ENCODE peak calls at places on chromosome 17, in four cellular contexts. A is H1, E is K562, H is GM12878. O is an unnamed sample.

GRCh38 chr17:79568661-79569060 is 42.2 kb downstream of the RBFOX3 start:
- DNase-seq in H (no peak), E (no peak), A (no peak), O (no peak)

GRCh38 chr17:79948918-79949645 is 86.6 kb downstream of the TBC1D16 start:
- DNase-seq in E (no peak), A (peak; percentile 63), H (no peak), O (peak; percentile 18)

GRCh38 chr17:21295036-21295952 is 10.8 kb downstream of the MAP2K3 start:
- DNase-seq in A (no peak), H (no peak), E (no peak), O (no peak)

GRCh38 chr17:34613064-34614019 is 34.0 kb downstream of the TMEM132E start:
- DNase-seq in A (peak; percentile 54), H (no peak), E (peak; percentile 46), O (no peak)

GRCh38 chr17:80123791-80124190 is 22.4 kb downstream of the GAA start:
- DNase-seq in H (no peak), A (no peak), E (no peak), O (no peak)

GRCh38 chr17:76598004-76598439 is 12.4 kb upstream of the ST6GALNAC2 start:
- DNase-seq in A (no peak), H (no peak), E (no peak), O (no peak)

GRCh38 chr17:73524941-73525679 is 119.1 kb downstream of the SDK2 start:
- DNase-seq in H (no peak), A (no peak), E (no peak), O (no peak)

GRCh38 chr17:31434404-31435050 is 43.1 kb downstream of the RAB11FIP4 start:
- DNase-seq in E (no peak), H (no peak), A (no peak), O (no peak)

GRCh38 chr17:27282054-27282501 is 11.8 kb upstream of the WSB1 start:
- DNase-seq in A (no peak), H (peak; percentile 49), E (no peak), O (no peak)

GRCh38 chr17:17341452-17341851 is 38.3 kb downstream of the NT5M start:
- DNase-seq in A (no peak), E (no peak), H (no peak), O (no peak)

GRCh38 chr17:77392376-77393273 is 251.9 kb downstream of the SEC14L1 start:
- DNase-seq in A (peak; percentile 71), H (no peak), E (peak; percentile 66), O (no peak)

GRCh38 chr17:10290046-10290445 is 82.8 kb downstream of the MYH13 start:
- DNase-seq in A (no peak), H (no peak), E (no peak), O (no peak)

GRCh38 chr17:77591231-77591785 is 367.2 kb upstream of the TNRC6C start:
- DNase-seq in A (no peak), E (no peak), H (no peak), O (no peak)

GRCh38 chr17:77963441-77963840 is 4.9 kb downstream of the TNRC6C start:
- DNase-seq in E (peak; percentile 17), A (no peak), H (no peak), O (no peak)

GRCh38 chr17:40468560-40468959 is 25.3 kb downstream of the IGFBP4 start:
- DNase-seq in E (no peak), A (no peak), H (no peak), O (no peak)

GRCh38 chr17:75720656-75721462 is at the start of gene ITGB4:
- DNase-seq in H (no peak), A (peak; percentile 84), E (peak; percentile 94), O (peak; percentile 74)

GRCh38 chr17:1005361-1005946 is 8.5 kb downstream of the TIMM22 start:
- DNase-seq in A (no peak), H (no peak), E (no peak), O (no peak)

GRCh38 chr17:79019631-79020584 is 4.1 kb upstream of the C1QTNF1 start:
- DNase-seq in H (no peak), A (no peak), E (peak; percentile 50), O (peak; percentile 8)

GRCh38 chr17:72445055-72445991 is 324.5 kb downstream of the SOX9 start:
- DNase-seq in H (no peak), A (no peak), E (no peak), O (no peak)

GRCh38 chr17:75832164-75832651 is 12.0 kb downstream of the UNC13D start:
- DNase-seq in E (no peak), H (no peak), A (peak; percentile 57), O (no peak)

GRCh38 chr17:6508026-6508425 is 48.3 kb downstream of the PITPNM3 start:
- DNase-seq in E (no peak), A (no peak), H (no peak), O (no peak)

GRCh38 chr17:67504182-67504581 is 127.1 kb downstream of the PITPNC1 start:
- DNase-seq in A (no peak), H (no peak), E (no peak), O (no peak)

GRCh38 chr17:67503184-67503583 is 126.1 kb downstream of the PITPNC1 start:
- DNase-seq in H (no peak), A (no peak), E (no peak), O (no peak)

GRCh38 chr17:67511012-67511411 is 133.9 kb downstream of the PITPNC1 start:
- DNase-seq in A (no peak), E (no peak), H (no peak), O (no peak)

DNA sequence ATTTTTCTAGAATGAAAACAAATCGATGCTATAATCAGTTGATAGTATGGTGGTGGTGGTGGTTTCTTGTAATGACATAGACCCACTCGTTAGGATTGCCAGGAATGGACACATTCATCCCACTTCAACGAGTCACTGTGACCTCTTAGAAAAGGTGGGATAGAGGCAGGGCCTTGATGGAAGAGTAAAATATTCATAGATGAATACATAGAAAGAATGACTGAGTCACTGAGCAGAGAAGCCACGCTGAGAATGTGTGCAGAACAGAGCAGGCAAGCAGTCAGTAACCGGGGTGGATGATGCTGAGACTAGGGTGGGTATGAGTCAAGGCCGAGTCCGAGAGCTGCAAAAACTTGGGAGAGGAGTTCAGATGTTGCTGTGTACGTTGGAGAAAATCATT is 129.9 kb downstream of the PITPNC1 start:
- DNase-seq in A (no peak), H (no peak), E (no peak), O (no peak)
- TF ChIP-seq TAF1 in A (no peak), H (no peak), E (no peak), O (no peak)

DNA sequence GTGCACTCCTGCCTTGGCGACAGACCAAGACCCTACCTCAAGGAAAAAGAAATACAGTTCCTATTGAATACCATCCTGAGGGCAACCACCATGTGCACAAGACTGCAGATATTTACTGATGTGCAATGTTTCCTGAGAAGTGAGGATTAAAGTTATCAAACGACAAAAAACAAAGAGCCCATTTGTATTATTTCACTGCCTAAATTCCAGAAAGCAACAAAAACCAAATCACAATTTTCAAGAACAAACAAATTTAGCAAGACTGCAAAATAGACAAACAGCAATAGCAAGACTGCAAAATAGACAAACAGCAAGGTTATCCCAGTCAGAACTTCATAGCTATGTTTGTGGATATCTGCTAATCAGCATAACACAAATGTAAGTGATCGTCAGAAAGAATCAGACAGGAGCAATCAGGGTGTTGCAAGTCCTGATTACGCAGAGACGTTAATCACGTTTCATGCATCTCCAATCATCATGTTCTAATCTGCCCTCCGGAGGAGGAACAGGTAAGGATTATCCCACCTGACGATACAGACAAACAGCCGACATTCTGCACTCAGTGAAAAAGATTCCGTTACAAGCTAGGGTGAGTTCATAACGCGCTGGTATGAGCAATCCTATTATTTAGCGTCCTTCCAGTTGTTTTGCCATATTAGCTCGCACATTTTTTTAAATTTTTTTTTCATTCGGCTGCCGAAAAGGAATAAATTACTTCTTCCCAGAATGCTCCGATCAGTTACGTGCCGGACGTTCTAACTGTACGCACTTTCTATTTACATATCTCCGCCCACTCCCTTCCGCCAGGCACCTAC is 2.9 kb downstream of the TMEM107 start:
- DNase-seq in H (peak; percentile 98), E (peak; percentile 45), A (no peak), O (no peak)
- TF ChIP-seq POLR2A in H (peak; percentile 99), E (peak; percentile 100), A (peak; percentile 100), O (peak; percentile 100)

GRCh38 chr17:45413498-45413923 is 19.2 kb downstream of the ARHGAP27 start:
- DNase-seq in A (no peak), H (no peak), E (no peak), O (no peak)

GRCh38 chr17:45409659-45410076 is 23.0 kb downstream of the ARHGAP27 start:
- DNase-seq in A (no peak), E (no peak), H (no peak), O (no peak)

GRCh38 chr17:45408611-45409421 is 23.9 kb downstream of the ARHGAP27 start:
- DNase-seq in E (no peak), A (no peak), H (no peak), O (no peak)

GRCh38 chr17:45410144-45411091 is 22.3 kb downstream of the ARHGAP27 start:
- DNase-seq in A (no peak), E (no peak), H (no peak), O (peak; percentile 86)

DNA sequence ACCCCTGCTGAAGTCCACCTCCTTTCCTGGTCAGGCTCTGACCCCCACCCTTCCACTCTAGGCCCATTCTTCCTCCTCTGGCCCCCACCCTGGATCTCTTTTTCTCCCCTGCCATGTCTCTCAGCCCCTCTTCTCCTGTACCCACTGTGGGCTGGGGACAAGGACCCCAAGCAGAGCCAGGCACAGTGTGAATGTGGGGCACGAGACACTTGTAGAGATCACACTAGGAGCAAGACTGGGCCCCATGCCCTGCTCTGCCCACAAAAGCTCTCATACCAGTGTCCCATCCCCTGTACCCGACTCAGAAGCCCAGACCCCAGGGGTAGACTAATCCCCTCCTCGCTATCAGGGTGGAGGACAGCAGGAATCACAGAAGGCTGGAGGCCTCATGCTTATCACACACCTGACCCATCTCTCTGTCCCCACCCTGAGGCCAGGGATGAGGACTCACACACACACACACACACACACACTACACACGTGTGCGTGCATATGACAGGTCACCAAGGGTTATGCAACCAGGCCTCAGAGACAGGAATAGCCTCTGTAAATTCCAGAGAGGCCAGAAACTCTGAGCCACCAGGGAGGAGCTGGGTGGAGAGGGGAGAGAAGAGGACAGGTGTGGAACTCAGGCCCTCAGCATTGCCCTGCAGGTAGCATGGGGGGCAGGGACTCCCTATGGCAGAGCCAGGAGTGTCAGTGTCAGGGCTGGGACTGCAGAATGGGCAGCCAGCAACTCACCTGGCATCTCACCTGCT is 21.1 kb downstream of the ARHGAP27 start:
- DNase-seq in E (no peak), H (no peak), A (no peak), O (no peak)
- TF ChIP-seq TAF1 in E (no peak), H (no peak), A (no peak), O (no peak)

GRCh38 chr17:47131761-47132160 is 57.3 kb downstream of the CDC27 start:
- DNase-seq in A (no peak), H (no peak), E (no peak), O (no peak)

GRCh38 chr17:47135235-47135634 is 53.9 kb downstream of the CDC27 start:
- DNase-seq in A (no peak), E (no peak), H (no peak), O (no peak)
- TF ChIP-seq POLR2A in A (no peak), E (no peak), H (no peak), O (no peak)

DNA sequence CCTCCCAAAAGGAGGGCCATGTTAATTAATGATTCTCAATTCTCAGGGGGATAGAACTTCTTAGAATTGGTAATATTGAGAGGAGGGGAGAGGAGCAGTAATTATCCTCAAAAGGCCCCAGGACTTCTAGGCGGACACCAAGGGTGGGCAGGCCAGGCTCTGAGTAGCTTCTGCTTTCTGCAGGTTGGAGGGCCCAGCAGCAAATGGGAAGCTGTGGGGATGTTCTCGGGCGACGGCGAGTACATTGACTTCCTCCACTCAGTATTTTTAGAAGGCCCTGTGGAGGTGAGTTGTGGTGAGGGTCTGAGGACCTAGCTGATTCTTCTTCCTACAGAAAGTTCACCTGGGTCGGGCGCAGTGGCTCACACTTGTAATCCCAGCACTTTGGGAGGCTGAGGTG is 57.5 kb downstream of the DNAH2 start:
- DNase-seq in A (no peak), E (no peak), H (no peak), O (no peak)
- TF ChIP-seq TAF1 in A (no peak), E (no peak), H (no peak), O (no peak)

GRCh38 chr17:50638572-50638850 is 3.8 kb downstream of the ABCC3 start:
- DNase-seq in A (no peak), H (no peak), E (no peak), O (no peak)
- TF ChIP-seq POLR2A in A (no peak), H (no peak), E (no peak), O (no peak)